ENCODE peak calls at places on chromosome 18, in four cellular contexts. O is stimulated activated naive CD4-positive, alpha-beta T cell; U is stromal cell of bone marrow; L is NCI-H1092. Q is an unnamed sample.

GRCh38 chr18:32754508-32755263 is 18.1 kb downstream of the KLHL14 start:
- DNase-seq in O (no peak), U (no peak), L (no peak), Q (no peak)

GRCh38 chr18:41674466-41674865 is 280.6 kb upstream of the PIK3C3 start:
- DNase-seq in O (no peak), U (no peak), L (no peak), Q (no peak)

GRCh38 chr18:24054130-24054529 is 39.6 kb downstream of the TTC39C start:
- DNase-seq in O (no peak), U (peak; percentile 61), L (no peak), Q (no peak)

GRCh38 chr18:76493213-76494107 is 1.6 kb downstream of the ZNF516 start:
- DNase-seq in O (peak; percentile 48), U (no peak), L (peak; percentile 70), Q (peak; percentile 10)

GRCh38 chr18:33116376-33116775 is 324.1 kb downstream of the CCDC178 start:
- DNase-seq in O (no peak), U (no peak), L (peak; percentile 25), Q (no peak)

GRCh38 chr18:75455249-75456183 is 28.0 kb upstream of the SMIM21 start:
- DNase-seq in O (no peak), U (no peak), L (no peak), Q (no peak)

GRCh38 chr18:73661457-73661856 is 486.2 kb downstream of the FBXO15 start:
- DNase-seq in O (no peak), U (no peak), L (no peak), Q (no peak)

GRCh38 chr18:43596106-43596712 is 318.9 kb upstream of the SYT4 start:
- DNase-seq in O (no peak), U (peak; percentile 9), L (no peak), Q (no peak)

GRCh38 chr18:70672581-70672980 is 383.7 kb downstream of the SOCS6 start:
- DNase-seq in O (peak; percentile 24), U (no peak), L (no peak), Q (peak; percentile 69)

GRCh38 chr18:72830109-72830508 is 37.7 kb downstream of the NETO1 start:
- DNase-seq in O (no peak), U (no peak), L (peak; percentile 33), Q (no peak)

GRCh38 chr18:23258566-23259265 is 123.4 kb downstream of the CABLES1 start:
- DNase-seq in O (no peak), U (no peak), L (no peak), Q (no peak)

GRCh38 chr18:74574916-74575315 is 22.8 kb upstream of the ZNF407 start:
- DNase-seq in O (no peak), U (no peak), L (no peak), Q (no peak)

GRCh38 chr18:74368901-74369705 is 53.5 kb downstream of the C18orf63 start:
- DNase-seq in O (no peak), U (no peak), L (no peak), Q (no peak)

GRCh38 chr18:11119962-11120361 is 29.4 kb downstream of the PIEZO2 start:
- DNase-seq in O (no peak), U (no peak), L (no peak), Q (no peak)

GRCh38 chr18:3585656-3586509 is 135.9 kb downstream of the TGIF1 start:
- DNase-seq in O (peak; percentile 53), U (peak; percentile 68), L (peak; percentile 49), Q (peak; percentile 48)

GRCh38 chr18:23740105-23740830 is 51.0 kb downstream of the LAMA3 start:
- DNase-seq in O (no peak), U (peak; percentile 40), L (no peak), Q (no peak)

GRCh38 chr18:48374423-48375149 is 34.6 kb downstream of the ZBTB7C start:
- DNase-seq in O (no peak), U (no peak), L (no peak), Q (no peak)

GRCh38 chr18:29383311-29384273 is 1206.7 kb upstream of the CDH2 start:
- DNase-seq in O (no peak), U (no peak), L (no peak), Q (no peak)

GRCh38 chr18:39675916-39676315 is 2110.3 kb upstream of the CELF4 start:
- DNase-seq in O (no peak), U (no peak), L (no peak), Q (no peak)

GRCh38 chr18:80175451-80176235 is 66.6 kb downstream of the ADNP2 start:
- DNase-seq in O (no peak), U (no peak), L (no peak), Q (peak; percentile 79)

GRCh38 chr18:54284967-54285785 is 15.9 kb downstream of the POLI start:
- DNase-seq in O (no peak), U (peak; percentile 38), L (no peak), Q (peak; percentile 9)

GRCh38 chr18:24402209-24402785 is 4.7 kb upstream of the OSBPL1A start:
- DNase-seq in O (no peak), U (no peak), L (no peak), Q (no peak)

GRCh38 chr18:3799515-3799914 is 349.5 kb downstream of the TGIF1 start:
- DNase-seq in O (no peak), U (no peak), L (no peak), Q (no peak)

GRCh38 chr18:44673256-44673950 is 7.3 kb upstream of the SETBP1 start:
- DNase-seq in O (no peak), U (no peak), L (no peak), Q (no peak)

GRCh38 chr18:25923193-25923592 is 167.2 kb downstream of the SS18 start:
- DNase-seq in O (no peak), U (no peak), L (no peak), Q (no peak)

GRCh38 chr18:136433-136832 is 21.9 kb upstream of the USP14 start:
- DNase-seq in O (peak; percentile 18), U (no peak), L (no peak), Q (peak; percentile 53)

GRCh38 chr18:6781846-6782245 is 52.3 kb downstream of the ARHGAP28 start:
- DNase-seq in O (no peak), U (peak; percentile 70), L (no peak), Q (no peak)

GRCh38 chr18:77063256-77063655 is 69.3 kb downstream of the MBP start:
- DNase-seq in O (peak; percentile 41), U (no peak), L (no peak), Q (peak; percentile 80)

GRCh38 chr18:31685097-31686082 is 1.0 kb upstream of the B4GALT6 start:
- DNase-seq in O (peak; percentile 12), U (peak; percentile 60), L (peak; percentile 94), Q (peak; percentile 24)

GRCh38 chr18:58645398-58645797 is 16.5 kb upstream of the ALPK2 start:
- DNase-seq in O (no peak), U (peak; percentile 20), L (no peak), Q (no peak)

GRCh38 chr18:13474907-13475306 is 251.5 kb downstream of the FAM210A start:
- DNase-seq in O (no peak), U (no peak), L (no peak), Q (no peak)

GRCh38 chr18:77666613-77667012 is 417.0 kb downstream of the GALR1 start:
- DNase-seq in O (no peak), U (no peak), L (no peak), Q (no peak)

GRCh38 chr18:14930076-14930475 is 182.1 kb downstream of the ANKRD30B start:
- DNase-seq in O (no peak), U (no peak), L (no peak), Q (no peak)

GRCh38 chr18:61755553-61755952 is 137.3 kb downstream of the RNF152 start:
- DNase-seq in O (no peak), U (no peak), L (no peak), Q (no peak)

GRCh38 chr18:70489556-70489955 is 200.7 kb downstream of the SOCS6 start:
- DNase-seq in O (no peak), U (no peak), L (no peak), Q (no peak)

GRCh38 chr18:2304378-2305175 is 266.7 kb downstream of the METTL4 start:
- DNase-seq in O (no peak), U (no peak), L (no peak), Q (no peak)